ENCODE peak calls at places on chromosomes 13 and 19, in nine cellular contexts. B is endothelial cell of umbilical vein, K is prostate gland, D is upper lobe of left lung, Z is GM23338, R is transverse colon, I is H1, M is K562, F is GM12878. P is an unnamed sample.

GRCh38 chr19:56566904-56567273 is 379 bp upstream of the ZNF470 start:
- DNase-seq in B (no peak), K (peak; percentile 22), D (peak; percentile 45), Z (peak; percentile 46), R (peak; percentile 47), I (no peak), M (no peak), F (no peak), P (peak; percentile 66)

GRCh38 chr13:78609464-78610205 is 6.3 kb upstream of the POU4F1 start:
- DNase-seq in B (peak; percentile 30), K (no peak), D (no peak), Z (peak; percentile 76), R (no peak), I (no peak), M (no peak), F (no peak), P (no peak)

GRCh38 chr13:27920677-27921420 is 1.0 kb downstream of the PDX1 start:
- DNase-seq in B (no peak), K (no peak), D (no peak), Z (peak; percentile 52), R (no peak), I (no peak), M (no peak), F (no peak), P (no peak)

GRCh38 chr13:92313382-92313781 is 913.2 kb upstream of the GPC6 start:
- DNase-seq in B (no peak), K (no peak), D (no peak), Z (no peak), R (no peak), I (no peak), M (no peak), F (no peak), P (no peak)

GRCh38 chr13:33281951-33282595 is 3.5 kb downstream of the STARD13 start:
- DNase-seq in B (peak; percentile 69), K (no peak), D (no peak), Z (no peak), R (no peak), I (no peak), M (no peak), F (no peak), P (no peak)

GRCh38 chr13:27954406-27954851 is 14.7 kb downstream of the CDX2 start:
- DNase-seq in B (peak; percentile 31), K (no peak), D (no peak), Z (peak; percentile 75), R (peak; percentile 53), I (no peak), M (no peak), F (no peak), P (no peak)

GRCh38 chr19:48171584-48172170 is 1.2 kb downstream of the ZSWIM9 start:
- DNase-seq in B (no peak), K (no peak), D (no peak), Z (no peak), R (no peak), I (no peak), M (no peak), F (no peak), P (no peak)

GRCh38 chr13:89865331-89865833 is 1482.1 kb upstream of the MIR17HG start:
- DNase-seq in B (no peak), K (no peak), D (no peak), Z (no peak), R (no peak), I (no peak), M (no peak), F (no peak), P (no peak)

GRCh38 chr13:20525144-20525600 is 485 bp downstream of the CRYL1 start:
- DNase-seq in B (peak; percentile 46), K (peak; percentile 16), D (peak; percentile 44), Z (peak; percentile 66), R (peak; percentile 57), I (no peak), M (peak; percentile 17), F (no peak), P (no peak)

GRCh38 chr19:1122972-1123363 is 19.2 kb downstream of the GPX4 start:
- DNase-seq in B (peak; percentile 69), K (peak; percentile 36), D (peak; percentile 69), Z (peak; percentile 93), R (peak; percentile 85), I (no peak), M (peak; percentile 99), F (no peak), P (no peak)

GRCh38 chr13:31982540-31982939 is 49.0 kb upstream of the FRY start:
- DNase-seq in B (peak; percentile 24), K (peak; percentile 43), D (peak; percentile 92), Z (no peak), R (peak; percentile 45), I (no peak), M (no peak), F (no peak), P (peak; percentile 68)

GRCh38 chr19:50705422-50706019 is 14.1 kb downstream of the SHANK1 start:
- DNase-seq in B (peak; percentile 62), K (no peak), D (no peak), Z (peak; percentile 88), R (no peak), I (no peak), M (peak; percentile 84), F (peak; percentile 21), P (no peak)

GRCh38 chr19:28239270-28239669 is 973.7 kb downstream of the UQCRFS1 start:
- DNase-seq in B (no peak), K (no peak), D (no peak), Z (peak; percentile 86), R (no peak), I (peak; percentile 43), M (peak; percentile 15), F (no peak), P (peak; percentile 34)

GRCh38 chr13:64723735-64724134 is 2506.4 kb downstream of the PCDH9 start:
- DNase-seq in B (peak; percentile 97), K (no peak), D (no peak), Z (peak; percentile 15), R (no peak), I (peak; percentile 10), M (no peak), F (no peak), P (no peak)

GRCh38 chr19:11849264-11849615 is 714 bp downstream of the ZNF439 start:
- DNase-seq in B (no peak), K (no peak), D (no peak), Z (peak; percentile 14), R (no peak), I (no peak), M (no peak), F (no peak), P (no peak)

GRCh38 chr13:34207334-34207733 is 389.4 kb downstream of the RFC3 start:
- DNase-seq in B (peak; percentile 34), K (no peak), D (no peak), Z (no peak), R (no peak), I (no peak), M (no peak), F (no peak), P (no peak)

GRCh38 chr19:6776999-6777398 is 4.5 kb downstream of the VAV1 start:
- DNase-seq in B (no peak), K (no peak), D (no peak), Z (no peak), R (no peak), I (no peak), M (no peak), F (no peak), P (no peak)

GRCh38 chr13:93289047-93289446 is 62.4 kb downstream of the GPC6 start:
- DNase-seq in B (no peak), K (no peak), D (no peak), Z (no peak), R (no peak), I (no peak), M (no peak), F (no peak), P (no peak)

DNA sequence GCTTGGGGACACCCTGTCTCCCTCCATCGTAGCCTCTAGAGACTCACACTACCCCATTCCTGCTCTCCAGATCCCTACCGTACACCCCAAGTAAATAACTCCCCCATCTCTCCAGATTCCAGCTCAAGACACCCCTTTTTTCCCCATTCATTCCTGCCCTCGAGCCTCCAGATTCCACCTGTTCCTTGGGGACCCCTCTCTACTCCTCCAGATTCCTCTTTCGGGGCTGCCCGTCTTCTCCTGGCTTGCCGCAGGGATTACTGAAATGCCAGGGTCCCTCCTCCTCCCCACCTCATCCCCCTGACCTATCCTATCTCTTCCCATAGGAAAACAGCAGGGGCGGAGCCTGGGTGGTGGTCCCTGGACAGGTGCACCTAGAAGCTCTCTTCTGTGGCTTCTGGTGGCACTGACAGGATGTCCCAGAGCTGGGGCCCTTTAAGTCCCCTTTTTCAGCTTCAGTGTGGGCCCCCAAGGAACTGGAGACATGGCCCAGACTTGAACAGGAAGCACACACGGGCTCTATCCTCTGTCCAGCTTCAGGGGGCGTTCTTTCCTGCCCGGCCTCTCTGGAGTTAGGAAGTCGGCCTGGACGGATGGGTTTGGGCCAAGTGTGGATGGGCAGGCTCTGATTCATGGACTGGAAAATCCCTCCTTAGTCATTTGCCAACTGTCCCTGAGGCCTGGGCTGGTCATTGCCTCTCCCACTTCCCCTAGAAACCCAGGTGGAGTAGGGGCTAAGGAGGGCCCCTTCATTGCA is 1.2 kb downstream of the ZSWIM4 start:
- DNase-seq in B (peak; percentile 94), K (peak; percentile 52), D (peak; percentile 85), Z (peak; percentile 79), R (peak; percentile 51), I (no peak), M (no peak), F (no peak), P (peak; percentile 89)
- TF ChIP-seq CTCF in B (peak; percentile 10), K (no peak), D (no peak), Z (no peak), R (no peak), I (no peak), M (no peak), F (no peak), P (no peak)

GRCh38 chr19:17048885-17049453 is 22.4 kb upstream of the CPAMD8 start:
- DNase-seq in B (no peak), K (no peak), D (no peak), Z (no peak), R (no peak), I (no peak), M (no peak), F (no peak), P (no peak)
- TF ChIP-seq POLR2AphosphoS5 in B (no peak), K (no peak), D (no peak), Z (no peak), R (no peak), I (no peak), M (peak; percentile 24), F (no peak), P (no peak)

GRCh38 chr19:58356236-58356970 is 3.1 kb upstream of the A1BG start:
- DNase-seq in B (peak; percentile 54), K (no peak), D (no peak), Z (peak; percentile 82), R (no peak), I (no peak), M (no peak), F (no peak), P (no peak)
- H3K4me1 ChIP-seq in B (peaks cover 5% of the 10 kb centered on the region), K (no peaks in the 10 kb centered on the region), D (peaks cover 13% of the 10 kb centered on the region), Z (no peaks in the 10 kb centered on the region), R (peaks cover 10% of the 10 kb centered on the region), I (peaks cover 3% of the 10 kb centered on the region), M (peaks cover 31% of the 10 kb centered on the region), F (no peaks in the 10 kb centered on the region), P (peaks cover 8% of the 10 kb centered on the region)

DNA sequence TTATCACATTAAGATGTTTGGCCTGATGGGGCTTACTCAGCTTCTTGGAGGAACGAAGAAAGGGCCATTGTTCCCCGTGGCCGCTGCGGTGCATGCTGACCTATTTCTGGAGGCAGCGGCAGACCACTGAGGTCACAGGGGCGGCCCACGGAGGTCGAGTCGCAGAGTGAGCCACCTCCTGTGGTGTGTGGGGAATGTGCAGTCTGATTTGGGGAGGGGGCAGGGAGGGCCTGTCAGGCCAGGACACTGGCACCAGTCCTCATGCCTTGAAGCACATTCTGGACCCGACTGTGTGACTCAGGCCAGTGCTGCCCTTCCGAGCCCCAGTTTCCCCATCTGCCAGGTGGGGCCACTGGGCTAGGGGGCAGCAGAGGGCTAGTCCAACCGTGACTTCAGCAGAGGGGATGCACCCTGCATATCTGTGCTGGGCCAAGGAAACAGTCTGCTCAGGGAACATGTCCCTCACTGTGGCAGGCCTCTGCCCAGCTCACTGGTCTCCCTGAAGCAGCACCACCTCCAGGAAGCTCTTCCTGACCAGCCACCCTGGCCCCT is 6.3 kb downstream of the SLC7A10 start:
- DNase-seq in B (no peak), K (no peak), D (no peak), Z (peak; percentile 62), R (no peak), I (no peak), M (no peak), F (no peak), P (no peak)
- TF ChIP-seq CTCF in B (no peak), K (no peak), D (no peak), Z (peak; percentile 50), R (no peak), I (peak; percentile 77), M (peak; percentile 45), F (peak; percentile 22), P (no peak)